ENCODE peak calls at places on chromosomes 6 and 20, in five cellular contexts. O is G401, A is ureter, M is left cardiac atrium, C is HFFc6. J is an unnamed sample.

GRCh38 chr6:82711992-82712788 is 348.6 kb downstream of the TPBG start:
- DNase-seq in O (no peak), A (no peak), M (peak; percentile 62), C (peak; percentile 32), J (peak; percentile 16)

GRCh38 chr6:3304500-3305215 is 45.9 kb downstream of the PSMG4 start:
- DNase-seq in O (no peak), A (no peak), M (no peak), C (no peak), J (no peak)

GRCh38 chr20:20551409-20551808 is 161.0 kb downstream of the RALGAPA2 start:
- DNase-seq in O (no peak), A (no peak), M (no peak), C (no peak), J (no peak)

GRCh38 chr6:104281370-104281769 is 578.3 kb downstream of the HACE1 start:
- DNase-seq in O (no peak), A (no peak), M (no peak), C (no peak), J (no peak)

GRCh38 chr6:166387642-166388325 is 5.0 kb upstream of the MPC1 start:
- DNase-seq in O (no peak), A (no peak), M (no peak), C (no peak), J (no peak)

GRCh38 chr6:148548065-148548748 is 198.6 kb upstream of the UST start:
- DNase-seq in O (peak; percentile 27), A (no peak), M (peak; percentile 58), C (peak; percentile 87), J (peak; percentile 16)

GRCh38 chr6:99393366-99393697 is 663 bp downstream of the COQ3 start:
- DNase-seq in O (no peak), A (no peak), M (no peak), C (no peak), J (no peak)

GRCh38 chr6:37173573-37174195 is 3.7 kb downstream of the PIM1 start:
- DNase-seq in O (peak; percentile 7), A (no peak), M (no peak), C (no peak), J (peak; percentile 23)

GRCh38 chr6:40523505-40524172 is 63.5 kb downstream of the LRFN2 start:
- DNase-seq in O (no peak), A (no peak), M (no peak), C (no peak), J (no peak)

GRCh38 chr20:1816384-1817381 is 78.5 kb upstream of the SIRPA start:
- DNase-seq in O (peak; percentile 80), A (peak; percentile 29), M (no peak), C (peak; percentile 86), J (peak; percentile 73)

GRCh38 chr20:45934046-45934586 is 367 bp upstream of the PCIF1 start:
- DNase-seq in O (peak; percentile 83), A (no peak), M (peak; percentile 81), C (no peak), J (peak; percentile 80)

GRCh38 chr6:34865107-34865506 is 22.7 kb downstream of the TAF11 start:
- DNase-seq in O (no peak), A (no peak), M (no peak), C (no peak), J (no peak)

GRCh38 chr6:44041461-44042260 is 85.6 kb downstream of the MRPL14 start:
- DNase-seq in O (no peak), A (no peak), M (peak; percentile 63), C (peak; percentile 93), J (no peak)

GRCh38 chr6:169803816-169804340 is 52.5 kb downstream of the ERMARD start:
- DNase-seq in O (no peak), A (no peak), M (no peak), C (no peak), J (no peak)

GRCh38 chr6:111096246-111096645 is 8.9 kb downstream of the SLC16A10 start:
- DNase-seq in O (no peak), A (peak; percentile 73), M (no peak), C (no peak), J (no peak)

GRCh38 chr6:44116643-44117382 is 10.4 kb downstream of the MRPL14 start:
- DNase-seq in O (no peak), A (no peak), M (no peak), C (peak; percentile 96), J (no peak)

GRCh38 chr20:18443841-18444240 is 23.0 kb downstream of the DZANK1 start:
- DNase-seq in O (no peak), A (no peak), M (no peak), C (peak; percentile 36), J (peak; percentile 24)

GRCh38 chr6:3553254-3553653 is 96.4 kb upstream of the SLC22A23 start:
- DNase-seq in O (no peak), A (no peak), M (no peak), C (no peak), J (no peak)

GRCh38 chr6:131900231-131900630 is 50.9 kb downstream of the CCN2 start:
- DNase-seq in O (no peak), A (no peak), M (no peak), C (no peak), J (no peak)

GRCh38 chr6:163790296-163790840 is 375.9 kb downstream of the QKI start:
- DNase-seq in O (no peak), A (no peak), M (no peak), C (no peak), J (no peak)

GRCh38 chr6:66662721-66663120 is 955.7 kb upstream of the EYS start:
- DNase-seq in O (no peak), A (no peak), M (no peak), C (no peak), J (no peak)

GRCh38 chr6:147742445-147742844 is 234.0 kb downstream of the SAMD5 start:
- DNase-seq in O (no peak), A (no peak), M (no peak), C (no peak), J (no peak)

J was measured in cerebellar cortex.